ENCODE peak calls at places on chromosome 14, in four cellular contexts. O, I, E and F are unnamed samples.

GRCh38 chr14:86712727-86713126 is 1182.8 kb downstream of the FLRT2 start:
- DNase-seq in O (no peak), I (no peak), E (no peak), F (no peak)

GRCh38 chr14:34693228-34693939 is 21.0 kb downstream of the CFL2 start:
- DNase-seq in O (no peak), I (no peak), E (no peak), F (no peak)

GRCh38 chr14:65239143-65239672 is 136.9 kb upstream of the MAX start:
- DNase-seq in O (no peak), I (no peak), E (no peak), F (no peak)

GRCh38 chr14:55699131-55700057 is 119.4 kb downstream of the KTN1 start:
- DNase-seq in O (no peak), I (no peak), E (no peak), F (no peak)

GRCh38 chr14:106883218-106883692 is 1356.9 kb downstream of the TMEM121 start:
- DNase-seq in O (peak; percentile 21), I (no peak), E (no peak), F (peak; percentile 84)

GRCh38 chr14:98894600-98894999 is 377.4 kb downstream of the BCL11B start:
- DNase-seq in O (no peak), I (no peak), E (no peak), F (no peak)

GRCh38 chr14:66315548-66315947 is 170.6 kb upstream of the CCDC196 start:
- DNase-seq in O (no peak), I (no peak), E (no peak), F (no peak)

GRCh38 chr14:28765907-28766504 is 581 bp upstream of the FOXG1 start:
- DNase-seq in O (no peak), I (no peak), E (no peak), F (no peak)

GRCh38 chr14:68817513-68818212 is 24.8 kb upstream of the ZFP36L1 start:
- DNase-seq in O (no peak), I (no peak), E (no peak), F (no peak)

GRCh38 chr14:31476131-31476917 is 11.5 kb downstream of the GPR33 start:
- DNase-seq in O (no peak), I (no peak), E (no peak), F (no peak)

GRCh38 chr14:99832326-99832725 is 39.1 kb downstream of the EML1 start:
- DNase-seq in O (no peak), I (no peak), E (no peak), F (no peak)